ENCODE peak calls at places on chromosomes 12 and 14, in six cellular contexts. U is left lung, J is fibroblast of lung, B is tibial nerve, Z is brain microvascular endothelial cell, S is lower lobe of right lung. K is an unnamed sample.

GRCh38 chr12:110656071-110656655 is 32.8 kb downstream of the HVCN1 start:
- DNase-seq in U (peak; percentile 10), J (no peak), B (no peak), Z (no peak), S (no peak), K (no peak)

GRCh38 chr12:92621833-92622232 is 81.0 kb upstream of the PLEKHG7 start:
- DNase-seq in U (no peak), J (no peak), B (no peak), Z (no peak), S (no peak), K (no peak)

GRCh38 chr12:87935216-87935615 is 94.0 kb downstream of the C12orf50 start:
- DNase-seq in U (no peak), J (no peak), B (no peak), Z (peak; percentile 30), S (no peak), K (no peak)

GRCh38 chr12:8156416-8156815 is 399 bp upstream of the ZNF705A start:
- DNase-seq in U (no peak), J (no peak), B (no peak), Z (no peak), S (no peak), K (no peak)

GRCh38 chr12:68808388-68809189 is 612 bp downstream of the MDM2 start:
- DNase-seq in U (peak; percentile 91), J (peak; percentile 92), B (peak; percentile 55), Z (peak; percentile 84), S (peak; percentile 87), K (peak; percentile 91)

GRCh38 chr12:80432061-80432460 is 12.0 kb upstream of the PTPRQ start:
- DNase-seq in U (no peak), J (no peak), B (no peak), Z (no peak), S (no peak), K (no peak)

GRCh38 chr12:124618291-124618902 is 51.0 kb upstream of the NCOR2 start:
- DNase-seq in U (no peak), J (no peak), B (no peak), Z (no peak), S (no peak), K (no peak)

GRCh38 chr14:54627718-54628345 is 60.9 kb downstream of the SAMD4A start:
- DNase-seq in U (no peak), J (peak; percentile 68), B (no peak), Z (peak; percentile 81), S (no peak), K (no peak)

GRCh38 chr14:70317091-70317968 is 42.2 kb downstream of the COX16 start:
- DNase-seq in U (no peak), J (no peak), B (no peak), Z (no peak), S (no peak), K (no peak)

GRCh38 chr12:96070670-96071279 is 35.4 kb upstream of the LTA4H start:
- DNase-seq in U (no peak), J (no peak), B (no peak), Z (no peak), S (no peak), K (no peak)

GRCh38 chr12:91178139-91178561 is 4.5 kb downstream of the DCN start:
- DNase-seq in U (no peak), J (peak; percentile 79), B (no peak), Z (no peak), S (no peak), K (no peak)

GRCh38 chr14:51160871-51161270 is 66.0 kb upstream of the TRIM9 start:
- DNase-seq in U (no peak), J (no peak), B (no peak), Z (no peak), S (no peak), K (no peak)

GRCh38 chr12:15151141-15152091 is 69.8 kb downstream of the RERG start:
- DNase-seq in U (no peak), J (peak; percentile 66), B (no peak), Z (peak; percentile 38), S (no peak), K (no peak)

GRCh38 chr12:93167331-93167730 is 210.4 kb upstream of the NUDT4 start:
- DNase-seq in U (no peak), J (no peak), B (no peak), Z (no peak), S (no peak), K (no peak)

GRCh38 chr14:32473476-32473875 is 144.4 kb downstream of the AKAP6 start:
- DNase-seq in U (peak; percentile 50), J (no peak), B (no peak), Z (no peak), S (no peak), K (peak; percentile 73)

GRCh38 chr12:131604146-131604844 is 106.6 kb upstream of the SFSWAP start:
- DNase-seq in U (no peak), J (no peak), B (no peak), Z (no peak), S (no peak), K (no peak)

GRCh38 chr12:27779416-27779815 is 617 bp upstream of the KLHL42 start:
- DNase-seq in U (no peak), J (peak; percentile 30), B (no peak), Z (peak; percentile 4), S (no peak), K (no peak)

DNA sequence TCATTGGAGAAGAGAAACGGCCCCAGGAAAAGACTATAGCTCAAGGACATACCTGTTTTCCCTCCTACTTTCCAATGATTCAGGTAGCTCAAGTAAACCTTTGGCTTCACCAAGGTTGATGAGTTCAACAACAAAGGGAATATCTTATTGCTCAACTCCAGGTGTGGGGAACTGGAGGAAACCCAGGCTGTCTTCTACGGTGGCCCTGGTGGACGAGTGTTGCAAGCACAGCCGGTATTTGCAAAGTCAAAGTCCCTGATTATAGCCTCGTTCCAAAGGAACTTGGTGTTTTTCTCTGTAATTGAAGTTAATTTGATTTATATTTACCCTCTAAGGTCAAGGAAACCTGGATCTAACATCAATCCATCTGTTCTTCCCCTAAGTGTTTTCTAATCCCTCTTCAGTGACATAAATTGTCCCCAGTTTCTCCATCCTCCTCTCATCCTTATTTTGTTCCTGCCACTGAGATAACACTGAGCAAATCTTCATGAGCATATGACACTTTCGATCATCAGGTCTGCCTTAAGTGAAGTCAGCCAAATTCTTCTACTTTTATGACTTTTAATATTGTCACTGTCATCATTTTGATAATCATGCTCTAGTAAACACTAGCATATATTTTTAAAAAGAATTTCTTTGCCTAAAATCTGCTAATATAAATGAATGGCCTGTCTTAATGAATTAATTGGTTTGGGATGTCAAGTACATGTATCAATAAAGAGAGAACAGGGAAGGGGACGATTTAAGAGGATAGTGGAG is 174.6 kb upstream of the TBX3 start:
- DNase-seq in U (no peak), J (no peak), B (no peak), Z (no peak), S (no peak), K (peak; percentile 70)
- H3K27ac ChIP-seq in U (no peak overlapping the region), J (no peak overlapping the region), B (no peak overlapping the region), Z (no peak overlapping the region), S (no peak overlapping the region), K (peak overlapping the region; percentile 59)

GRCh38 chr12:75977952-75978671 is 53.5 kb downstream of the PHLDA1 start:
- DNase-seq in U (peak; percentile 78), J (peak; percentile 100), B (peak; percentile 33), Z (peak; percentile 99), S (no peak), K (peak; percentile 82)
- TF ChIP-seq CTCF in U (no peak), J (no peak), B (no peak), Z (no peak), S (no peak), K (no peak)

DNA sequence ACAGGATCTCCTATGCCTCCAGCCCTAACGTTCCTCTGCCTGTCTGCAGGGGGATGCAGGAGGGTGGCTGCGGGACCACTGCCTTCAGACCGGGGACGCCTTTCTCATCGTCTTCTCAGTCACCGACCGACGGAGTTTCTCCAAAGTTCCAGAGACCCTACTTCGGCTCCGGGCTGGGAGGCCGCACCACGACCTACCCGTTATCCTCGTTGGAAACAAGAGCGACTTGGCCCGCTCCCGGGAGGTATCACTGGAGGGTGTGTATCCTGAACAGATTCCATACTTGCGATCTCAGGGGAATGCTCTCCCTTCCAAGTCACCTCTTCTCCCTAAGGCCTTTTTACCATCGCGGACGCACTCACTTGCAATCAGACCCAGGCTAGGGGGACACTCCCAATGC is 3.0 kb downstream of the REM2 start:
- DNase-seq in U (no peak), J (no peak), B (no peak), Z (no peak), S (no peak), K (no peak)
- H3K27ac ChIP-seq in U (no peak overlapping the region), J (no peak overlapping the region), B (no peak overlapping the region), Z (no peak overlapping the region), S (peak overlapping the region; percentile 68), K (no peak overlapping the region)

GRCh38 chr12:152440-152839 is 61.5 kb downstream of the SLC6A12 start:
- DNase-seq in U (no peak), J (peak; percentile 36), B (no peak), Z (no peak), S (no peak), K (no peak)

GRCh38 chr12:155006-155405 is 59.0 kb downstream of the SLC6A12 start:
- DNase-seq in U (no peak), J (no peak), B (no peak), Z (no peak), S (no peak), K (no peak)

GRCh38 chr12:154058-154457 is 59.9 kb downstream of the SLC6A12 start:
- DNase-seq in U (no peak), J (no peak), B (no peak), Z (no peak), S (no peak), K (no peak)

GRCh38 chr12:151579-151978 is 62.4 kb downstream of the SLC6A12 start:
- DNase-seq in U (no peak), J (no peak), B (no peak), Z (no peak), S (no peak), K (no peak)

DNA sequence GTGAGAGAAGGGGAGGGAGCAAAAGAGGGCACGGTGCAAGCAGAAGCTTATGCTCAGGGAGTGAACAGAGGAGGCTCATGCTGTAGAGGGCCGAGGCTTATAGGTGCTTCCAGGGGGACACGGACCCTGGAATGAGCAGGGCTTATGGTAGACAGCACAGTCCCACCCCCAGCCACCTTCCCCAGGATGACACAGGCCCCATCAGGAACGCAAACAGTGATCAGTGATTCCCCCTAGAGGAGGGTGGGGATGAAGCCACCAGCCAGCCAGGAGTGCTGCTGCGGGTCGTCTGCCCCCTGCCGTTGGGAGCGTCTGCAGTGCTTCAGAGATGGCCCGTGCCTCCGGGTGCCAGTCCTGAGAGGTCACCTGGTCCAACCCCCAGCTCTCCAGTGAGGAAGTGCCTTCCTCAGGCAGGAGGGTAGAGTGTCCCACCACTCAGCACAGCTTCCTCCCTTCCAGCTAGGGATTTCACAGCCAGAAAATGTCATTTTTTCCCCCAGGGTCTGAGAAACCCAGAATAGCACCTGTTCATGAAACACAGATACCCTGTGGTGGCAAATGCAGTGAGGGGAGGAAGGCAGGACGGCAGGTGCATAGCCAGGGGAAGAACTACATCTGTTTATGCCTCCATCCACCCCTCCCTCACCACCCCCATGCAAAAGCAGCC is 60.7 kb downstream of the SLC6A12 start:
- DNase-seq in U (peak; percentile 55), J (peak; percentile 25), B (no peak), Z (peak; percentile 40), S (peak; percentile 80), K (peak; percentile 80)
- TF ChIP-seq CTCF in U (no peak), J (peak; percentile 70), B (peak; percentile 48), Z (peak; percentile 95), S (peak; percentile 60), K (peak; percentile 66)